ENCODE peak calls at places on chromosomes 7 and 10, in four cellular contexts. H is HepG2, B is H1, C is GM12878. F is an unnamed sample.

GRCh38 chr7:55552320-55553086 is 19.8 kb downstream of the VOPP1 start:
- DNase-seq in H (no peak), C (no peak), B (no peak), F (no peak)

GRCh38 chr10:37488792-37489657 is 363.6 kb downstream of the ANKRD30A start:
- DNase-seq in H (peak; percentile 1), C (no peak), B (no peak), F (no peak)

GRCh38 chr10:22294694-22295093 is 21.5 kb upstream of the COMMD3 start:
- DNase-seq in C (no peak), B (no peak), H (no peak), F (no peak)

GRCh38 chr10:20892796-20893195 is 4.3 kb downstream of the NEBL start:
- DNase-seq in B (no peak), C (no peak), H (no peak), F (no peak)

GRCh38 chr7:46707973-46708372 is 786.9 kb upstream of the IGFBP3 start:
- DNase-seq in B (no peak), H (no peak), C (no peak), F (no peak)

GRCh38 chr10:26503911-26504310 is 65.8 kb downstream of the APBB1IP start:
- DNase-seq in H (no peak), C (no peak), B (peak; percentile 55), F (no peak)

GRCh38 chr10:132671171-132672154 is 114.5 kb downstream of the NKX6-2 start:
- DNase-seq in H (no peak), C (no peak), B (no peak), F (peak; percentile 59)

GRCh38 chr10:132201111-132201989 is 14.6 kb downstream of the DPYSL4 start:
- DNase-seq in C (no peak), B (no peak), H (no peak), F (no peak)

GRCh38 chr7:8433477-8434289 is at the start of gene NXPH1:
- DNase-seq in B (peak; percentile 82), C (no peak), H (peak; percentile 37), F (peak; percentile 66)

GRCh38 chr10:79610601-79611191 is at the start of gene SFTPA1:
- DNase-seq in C (no peak), H (no peak), B (no peak), F (no peak)

GRCh38 chr10:4013651-4014085 is 228.7 kb upstream of the KLF6 start:
- DNase-seq in C (peak; percentile 44), B (no peak), H (no peak), F (no peak)

GRCh38 chr10:27373566-27374160 is 130.4 kb upstream of the RAB18 start:
- DNase-seq in C (no peak), H (no peak), B (no peak), F (no peak)

GRCh38 chr10:12971001-12971788 is 30.3 kb downstream of the CCDC3 start:
- DNase-seq in B (no peak), H (no peak), C (no peak), F (no peak)

GRCh38 chr7:24291271-24291670 is 7.3 kb downstream of the NPY start:
- DNase-seq in B (no peak), H (no peak), C (no peak), F (no peak)

GRCh38 chr10:110927461-110927860 is 8.1 kb downstream of the SHOC2 start:
- DNase-seq in H (no peak), B (no peak), C (no peak), F (no peak)

GRCh38 chr7:7668708-7669107 is 28.2 kb downstream of the UMAD1 start:
- DNase-seq in B (no peak), C (no peak), H (no peak), F (no peak)

DNA sequence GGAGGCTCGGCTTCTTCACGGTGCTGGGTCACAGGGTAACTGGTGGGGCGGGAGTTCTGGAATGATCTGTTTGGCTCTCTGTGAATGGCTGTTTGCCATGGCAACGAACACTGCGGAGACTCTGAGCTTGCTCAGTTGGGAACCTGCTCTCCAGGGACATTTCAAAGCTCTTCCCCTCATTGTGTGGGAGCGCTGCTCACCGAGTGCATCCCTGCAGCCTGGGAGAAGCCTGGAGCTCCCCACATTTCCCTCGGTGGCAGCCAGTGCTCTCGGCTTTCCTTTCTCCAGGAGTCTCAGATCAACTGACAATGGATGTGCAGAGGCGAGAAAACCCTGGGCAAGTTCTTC is 57.6 kb upstream of the CACUL1 start:
- DNase-seq in H (no peak), C (no peak), B (no peak), F (no peak)
- TF ChIP-seq HDAC6 in H (no peak), C (no peak), B (no peak), F (no peak)

DNA sequence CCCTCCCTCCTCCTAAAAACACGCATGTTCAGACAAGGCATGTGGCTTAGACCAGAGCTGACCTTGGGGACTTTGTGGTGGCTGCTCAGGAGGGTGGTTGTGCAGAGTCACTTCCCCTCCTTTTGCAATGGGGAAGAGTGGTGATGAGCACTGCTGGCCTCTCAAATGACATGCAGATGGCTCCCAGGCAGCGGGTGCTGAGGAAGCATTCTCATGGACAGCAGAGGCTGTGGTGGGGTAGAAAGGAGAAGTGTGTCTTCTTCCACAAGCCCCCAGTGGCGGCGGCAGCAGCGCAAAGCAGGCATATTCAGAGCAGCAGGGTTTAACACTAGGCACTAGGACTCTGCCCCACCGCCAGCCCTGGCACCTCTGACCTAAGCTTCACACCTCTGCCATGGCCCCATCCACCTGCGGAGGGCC is 105.9 kb upstream of the ANLN start:
- DNase-seq in C (no peak), H (no peak), B (no peak), F (peak; percentile 24)
- TF ChIP-seq HDAC2 in C (no peak), H (no peak), B (no peak), F (no peak)

DNA sequence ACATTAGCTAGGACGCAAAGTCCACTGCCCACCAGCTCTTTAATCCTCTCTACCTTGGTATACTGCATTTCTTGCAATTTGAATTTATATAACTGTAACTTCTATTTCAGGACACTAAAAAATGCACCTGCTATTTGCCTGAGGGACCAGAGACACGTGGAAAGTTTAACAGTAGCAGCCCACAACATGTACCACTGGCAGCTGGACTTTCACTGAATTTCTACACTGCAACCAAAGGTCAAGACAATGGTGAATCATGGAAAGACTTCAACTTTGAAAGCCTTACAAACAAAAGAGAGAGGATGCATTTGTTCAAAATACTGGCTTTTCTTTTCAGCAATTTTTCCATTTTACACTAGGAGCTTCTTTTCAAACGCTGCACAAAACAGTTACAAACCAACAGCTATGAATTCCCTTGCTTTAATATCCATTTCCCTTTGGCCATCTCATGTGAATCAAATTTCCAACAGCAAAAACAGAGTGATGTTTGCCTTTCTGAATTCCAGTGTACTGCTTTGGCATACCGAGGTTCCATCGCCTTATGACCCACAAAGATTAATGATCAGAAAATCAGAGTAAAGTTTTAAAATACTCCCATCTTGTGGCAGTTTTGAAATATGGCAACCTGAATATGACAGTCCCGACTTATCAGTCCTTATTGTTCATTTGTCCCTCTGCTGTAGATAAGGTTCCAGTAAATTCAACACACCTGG is 29.9 kb upstream of the HNRNPH3 start:
- DNase-seq in B (no peak), C (peak; percentile 41), H (peak; percentile 50), F (peak; percentile 50)
- TF ChIP-seq HDAC6 in B (no peak), C (no peak), H (no peak), F (no peak)

GRCh38 chr7:42014625-42015412 is 222.2 kb downstream of the GLI3 start:
- DNase-seq in C (no peak), B (peak; percentile 86), H (peak; percentile 29), F (peak; percentile 63)
- TF ChIP-seq HDAC2 in C (no peak), B (no peak), H (no peak), F (no peak)

DNA sequence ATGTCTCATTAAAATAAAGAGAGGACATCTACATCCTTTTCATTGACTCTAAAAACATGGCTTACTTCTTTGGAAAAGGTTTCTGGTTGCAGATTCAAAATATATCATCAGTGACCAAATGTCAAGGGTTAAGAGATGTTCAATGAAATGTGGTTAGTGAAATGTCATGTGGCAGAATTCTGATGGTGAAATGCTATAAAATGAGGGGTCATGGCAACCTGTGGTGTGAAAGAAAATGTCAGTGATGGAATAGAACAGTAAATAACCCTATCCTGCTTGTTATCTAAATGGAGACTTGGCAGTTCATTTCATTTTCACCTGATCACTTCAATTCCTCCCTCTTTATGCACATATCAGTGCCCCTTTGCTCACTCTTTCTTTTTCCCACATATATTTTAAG is 79.4 kb downstream of the TFPI2 start:
- DNase-seq in C (no peak), H (no peak), B (no peak), F (no peak)
- TF ChIP-seq HDAC6 in C (no peak), H (no peak), B (no peak), F (no peak)

DNA sequence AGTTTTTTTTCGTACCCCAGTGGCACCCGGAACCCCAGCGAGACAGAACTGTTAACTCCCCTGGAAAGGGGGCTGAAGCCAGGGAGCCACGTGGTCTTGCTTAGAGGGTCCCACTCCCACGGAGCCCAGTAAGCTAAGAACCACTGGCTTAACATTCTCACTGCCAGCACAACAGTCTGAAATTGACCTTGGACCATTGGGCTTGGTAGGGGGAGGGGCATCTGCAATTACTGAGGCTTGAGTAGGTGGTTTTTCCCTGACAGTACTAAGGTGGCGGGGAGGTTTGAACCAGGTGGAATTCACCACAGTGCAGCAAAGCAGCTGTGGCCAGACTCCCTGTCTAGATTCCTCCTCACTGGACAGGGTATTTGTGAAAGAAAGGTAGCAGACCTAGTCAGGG is 196.5 kb downstream of the ADK start:
- DNase-seq in C (no peak), H (peak; percentile 30), B (no peak), F (no peak)
- TF ChIP-seq HDAC2 in C (no peak), H (no peak), B (no peak), F (no peak)

F was measured in K562.